ENCODE peak calls at places on chromosomes 6 and 20, in four cellular contexts. C is breast epithelium; W is SJCRH30; M is naive thymus-derived CD4-positive, alpha-beta T cell. T is an unnamed sample.
A peak's percentile ranks its signal among the peaks of the same experiment; 100 is the strongest.

GRCh38 chr20:23641936-23642751 is 4.4 kb upstream of the CST3 start:
- DNase-seq in C (no peak), W (peak; percentile 49), M (no peak), T (no peak)

GRCh38 chr6:37920667-37921066 is 101.1 kb downstream of the ZFAND3 start:
- DNase-seq in C (no peak), W (no peak), M (no peak), T (no peak)

GRCh38 chr20:62202083-62202395 is 18.0 kb downstream of the HRH3 start:
- DNase-seq in C (no peak), W (peak; percentile 98), M (no peak), T (no peak)

GRCh38 chr20:37727247-37727956 is 33.6 kb downstream of the CTNNBL1 start:
- DNase-seq in C (no peak), W (no peak), M (no peak), T (no peak)

GRCh38 chr20:41011551-41012067 is 17.0 kb upstream of the TOP1 start:
- DNase-seq in C (no peak), W (no peak), M (no peak), T (no peak)

GRCh38 chr6:170446841-170447560 is 106.1 kb downstream of the PSMB1 start:
- DNase-seq in C (no peak), W (no peak), M (no peak), T (no peak)

GRCh38 chr6:168462454-168462853 is 21.5 kb downstream of the SMOC2 start:
- DNase-seq in C (no peak), W (no peak), M (no peak), T (no peak)

GRCh38 chr6:30483677-30484279 is 5.5 kb upstream of the HLA-E start:
- DNase-seq in C (no peak), W (peak; percentile 73), M (no peak), T (no peak)

GRCh38 chr20:24007073-24007595 is 18.6 kb upstream of the GGTLC1 start:
- DNase-seq in C (no peak), W (no peak), M (no peak), T (no peak)

GRCh38 chr6:149138699-149139294 is 178.7 kb upstream of the TAB2 start:
- DNase-seq in C (no peak), W (no peak), M (no peak), T (no peak)

GRCh38 chr20:15131176-15131575 is 793.8 kb upstream of the FLRT3 start:
- DNase-seq in C (no peak), W (no peak), M (no peak), T (no peak)

GRCh38 chr6:14826456-14826855 is 419.4 kb upstream of the JARID2 start:
- DNase-seq in C (no peak), W (no peak), M (no peak), T (no peak)

GRCh38 chr6:12233693-12234551 is 56.2 kb upstream of the EDN1 start:
- DNase-seq in C (peak; percentile 23), W (peak; percentile 56), M (peak; percentile 60), T (no peak)

GRCh38 chr20:50415031-50415515 is 95.1 kb upstream of the PTPN1 start:
- DNase-seq in C (peak; percentile 78), W (no peak), M (no peak), T (no peak)

GRCh38 chr20:24694727-24695528 is 225.5 kb downstream of the SYNDIG1 start:
- DNase-seq in C (peak; percentile 16), W (no peak), M (no peak), T (no peak)

GRCh38 chr6:54640911-54641310 is 205.7 kb upstream of the FAM83B start:
- DNase-seq in C (no peak), W (no peak), M (no peak), T (no peak)

GRCh38 chr6:7526755-7527154 is 14.7 kb upstream of the DSP start:
- DNase-seq in C (no peak), W (no peak), M (no peak), T (no peak)

GRCh38 chr6:44478591-44479254 is 91.2 kb downstream of the CDC5L start:
- DNase-seq in C (no peak), W (no peak), M (no peak), T (no peak)

GRCh38 chr20:13723015-13723414 is 61.7 kb downstream of the ESF1 start:
- DNase-seq in C (no peak), W (no peak), M (no peak), T (no peak)

GRCh38 chr6:12065321-12066140 is 53.4 kb downstream of the HIVEP1 start:
- DNase-seq in C (no peak), W (no peak), M (no peak), T (no peak)

GRCh38 chr20:289693-290080 is 863 bp downstream of the C20orf96 start:
- DNase-seq in C (no peak), W (no peak), M (no peak), T (no peak)

GRCh38 chr6:33609444-33610034 is 11.6 kb upstream of the ITPR3 start:
- DNase-seq in C (no peak), W (no peak), M (no peak), T (no peak)

GRCh38 chr20:25324412-25324811 is 66.2 kb downstream of the ABHD12 start:
- DNase-seq in C (no peak), W (no peak), M (no peak), T (no peak)

GRCh38 chr6:8274240-8274639 is 161.1 kb downstream of the SLC35B3 start:
- DNase-seq in C (no peak), W (no peak), M (no peak), T (no peak)

GRCh38 chr6:138129190-138129589 is 22.0 kb upstream of the PERP start:
- DNase-seq in C (no peak), W (no peak), M (no peak), T (no peak)

GRCh38 chr6:34593741-34594140 is 37.6 kb upstream of the SPDEF start:
- DNase-seq in C (peak; percentile 28), W (no peak), M (no peak), T (no peak)

GRCh38 chr6:72035483-72035882 is 149.1 kb downstream of the RIMS1 start:
- DNase-seq in C (no peak), W (no peak), M (no peak), T (no peak)

GRCh38 chr6:42279966-42280629 is 62.4 kb upstream of the MRPS10 start:
- DNase-seq in C (no peak), W (no peak), M (no peak), T (no peak)

T was measured in omental fat pad.